ENCODE peak calls at places on chromosomes 5 and 9, in seven cellular contexts. One of them, this sample, is unnamed.

GRCh38 chr5:95081500-95082355 is 203.2 kb downstream of the MCTP1 start:
- DNase-seq in GM23338: peak; percentile 54
- DNase-seq in tibial artery: peak; percentile 49
- DNase-seq in IMR-90: peak; percentile 89
- DNase-seq in fibroblast of lung: peak; percentile 85
- DNase-seq in kidney: peak; percentile 15
- DNase-seq in body of pancreas: no peak
- DNase-seq in this sample: no peak

GRCh38 chr9:10274156-10274555 is 338.6 kb downstream of the PTPRD start:
- DNase-seq in kidney: no peak
- DNase-seq in tibial artery: no peak
- DNase-seq in GM23338: peak; percentile 19
- DNase-seq in fibroblast of lung: no peak
- DNase-seq in body of pancreas: no peak
- DNase-seq in IMR-90: no peak
- DNase-seq in this sample: no peak

GRCh38 chr5:15983392-15983791 is 196.2 kb downstream of the MARCHF11 start:
- DNase-seq in tibial artery: no peak
- DNase-seq in fibroblast of lung: no peak
- DNase-seq in kidney: no peak
- DNase-seq in IMR-90: no peak
- DNase-seq in body of pancreas: no peak
- DNase-seq in GM23338: no peak
- DNase-seq in this sample: no peak

GRCh38 chr9:105425817-105426433 is 21.9 kb upstream of the FSD1L start:
- DNase-seq in GM23338: peak; percentile 33
- DNase-seq in tibial artery: no peak
- DNase-seq in IMR-90: peak; percentile 47
- DNase-seq in body of pancreas: no peak
- DNase-seq in fibroblast of lung: peak; percentile 10
- DNase-seq in kidney: no peak
- DNase-seq in this sample: no peak

GRCh38 chr9:124386201-124386600 is 29.0 kb downstream of the PSMB7 start:
- DNase-seq in fibroblast of lung: no peak
- DNase-seq in GM23338: no peak
- DNase-seq in kidney: no peak
- DNase-seq in IMR-90: peak; percentile 11
- DNase-seq in tibial artery: no peak
- DNase-seq in body of pancreas: no peak
- DNase-seq in this sample: no peak

GRCh38 chr5:139752506-139753350 is 42.9 kb upstream of the PSD2 start:
- DNase-seq in kidney: no peak
- DNase-seq in tibial artery: no peak
- DNase-seq in GM23338: no peak
- DNase-seq in fibroblast of lung: peak; percentile 83
- DNase-seq in body of pancreas: no peak
- DNase-seq in IMR-90: peak; percentile 73
- DNase-seq in this sample: no peak

GRCh38 chr5:171428849-171429542 is 9.5 kb downstream of the FGF18 start:
- DNase-seq in kidney: peak; percentile 39
- DNase-seq in fibroblast of lung: no peak
- DNase-seq in GM23338: no peak
- DNase-seq in IMR-90: no peak
- DNase-seq in tibial artery: peak; percentile 16
- DNase-seq in body of pancreas: no peak
- DNase-seq in this sample: peak; percentile 39

GRCh38 chr9:4828776-4829175 is 36.0 kb downstream of the RCL1 start:
- DNase-seq in fibroblast of lung: peak; percentile 56
- DNase-seq in body of pancreas: no peak
- DNase-seq in IMR-90: peak; percentile 56
- DNase-seq in tibial artery: no peak
- DNase-seq in GM23338: no peak
- DNase-seq in kidney: no peak
- DNase-seq in this sample: no peak

GRCh38 chr5:1725641-1726468 is 73.8 kb downstream of the MRPL36 start:
- DNase-seq in IMR-90: no peak
- DNase-seq in fibroblast of lung: no peak
- DNase-seq in GM23338: peak; percentile 63
- DNase-seq in tibial artery: peak; percentile 14
- DNase-seq in kidney: peak; percentile 54
- DNase-seq in body of pancreas: no peak
- DNase-seq in this sample: peak; percentile 68

GRCh38 chr9:18405240-18405639 is 68.7 kb upstream of the ADAMTSL1 start:
- DNase-seq in tibial artery: no peak
- DNase-seq in IMR-90: no peak
- DNase-seq in body of pancreas: no peak
- DNase-seq in GM23338: no peak
- DNase-seq in fibroblast of lung: peak; percentile 35
- DNase-seq in kidney: no peak
- DNase-seq in this sample: no peak

GRCh38 chr5:54229041-54229780 is 81.2 kb downstream of the ARL15 start:
- DNase-seq in body of pancreas: peak; percentile 81
- DNase-seq in kidney: peak; percentile 79
- DNase-seq in tibial artery: peak; percentile 72
- DNase-seq in fibroblast of lung: peak; percentile 34
- DNase-seq in GM23338: peak; percentile 81
- DNase-seq in IMR-90: peak; percentile 58
- DNase-seq in this sample: no peak

GRCh38 chr9:79764377-79764776 is 192.6 kb downstream of the TLE4 start:
- DNase-seq in IMR-90: peak; percentile 98
- DNase-seq in body of pancreas: no peak
- DNase-seq in tibial artery: peak; percentile 21
- DNase-seq in fibroblast of lung: peak; percentile 98
- DNase-seq in GM23338: no peak
- DNase-seq in kidney: no peak
- DNase-seq in this sample: no peak

GRCh38 chr5:176697929-176698520 is 50.7 kb downstream of the TSPAN17 start:
- DNase-seq in GM23338: peak; percentile 68
- DNase-seq in kidney: no peak
- DNase-seq in body of pancreas: no peak
- DNase-seq in IMR-90: no peak
- DNase-seq in tibial artery: no peak
- DNase-seq in fibroblast of lung: no peak
- DNase-seq in this sample: no peak

GRCh38 chr9:135770771-135771170 is 68.8 kb downstream of the KCNT1 start:
- DNase-seq in body of pancreas: no peak
- DNase-seq in tibial artery: no peak
- DNase-seq in fibroblast of lung: no peak
- DNase-seq in GM23338: no peak
- DNase-seq in IMR-90: no peak
- DNase-seq in kidney: no peak
- DNase-seq in this sample: no peak

GRCh38 chr5:156411-157072 is 34.8 kb upstream of the LRRC14B start:
- DNase-seq in IMR-90: no peak
- DNase-seq in fibroblast of lung: no peak
- DNase-seq in tibial artery: no peak
- DNase-seq in body of pancreas: no peak
- DNase-seq in kidney: peak; percentile 52
- DNase-seq in GM23338: no peak
- DNase-seq in this sample: no peak

GRCh38 chr5:172284275-172284971 is 859 bp upstream of the UBTD2 start:
- DNase-seq in tibial artery: peak; percentile 38
- DNase-seq in GM23338: no peak
- DNase-seq in body of pancreas: no peak
- DNase-seq in IMR-90: no peak
- DNase-seq in kidney: peak; percentile 87
- DNase-seq in fibroblast of lung: peak; percentile 34
- DNase-seq in this sample: peak; percentile 76

GRCh38 chr9:100455470-100455869 is 17.5 kb upstream of the TMEFF1 start:
- DNase-seq in GM23338: no peak
- DNase-seq in IMR-90: peak; percentile 63
- DNase-seq in body of pancreas: no peak
- DNase-seq in fibroblast of lung: peak; percentile 46
- DNase-seq in kidney: no peak
- DNase-seq in tibial artery: no peak
- DNase-seq in this sample: no peak

GRCh38 chr9:97811534-97812246 is 41.3 kb upstream of the FOXE1 start:
- DNase-seq in fibroblast of lung: peak; percentile 71
- DNase-seq in kidney: no peak
- DNase-seq in IMR-90: peak; percentile 63
- DNase-seq in body of pancreas: no peak
- DNase-seq in GM23338: no peak
- DNase-seq in tibial artery: no peak
- DNase-seq in this sample: no peak

GRCh38 chr5:53368966-53369605 is 111.3 kb upstream of the FST start:
- DNase-seq in IMR-90: no peak
- DNase-seq in kidney: no peak
- DNase-seq in fibroblast of lung: no peak
- DNase-seq in tibial artery: no peak
- DNase-seq in body of pancreas: no peak
- DNase-seq in GM23338: no peak
- DNase-seq in this sample: no peak

GRCh38 chr5:159680095-159680494 is 236.2 kb upstream of the ADRA1B start:
- DNase-seq in body of pancreas: no peak
- DNase-seq in IMR-90: no peak
- DNase-seq in GM23338: peak; percentile 26
- DNase-seq in tibial artery: no peak
- DNase-seq in fibroblast of lung: peak; percentile 7
- DNase-seq in kidney: no peak
- DNase-seq in this sample: no peak

GRCh38 chr5:43631182-43631910 is 28.4 kb downstream of the NNT start:
- DNase-seq in IMR-90: peak; percentile 87
- DNase-seq in body of pancreas: peak; percentile 63
- DNase-seq in fibroblast of lung: peak; percentile 73
- DNase-seq in GM23338: peak; percentile 98
- DNase-seq in tibial artery: peak; percentile 38
- DNase-seq in kidney: no peak
- DNase-seq in this sample: no peak

GRCh38 chr5:92687793-92688467 is 893.1 kb downstream of the NR2F1-AS1 start:
- DNase-seq in IMR-90: peak; percentile 78
- DNase-seq in kidney: no peak
- DNase-seq in body of pancreas: no peak
- DNase-seq in fibroblast of lung: peak; percentile 68
- DNase-seq in GM23338: peak; percentile 41
- DNase-seq in tibial artery: no peak
- DNase-seq in this sample: no peak

GRCh38 chr5:12679731-12680130 is 775.5 kb upstream of the CTNND2 start:
- DNase-seq in body of pancreas: no peak
- DNase-seq in GM23338: no peak
- DNase-seq in fibroblast of lung: no peak
- DNase-seq in tibial artery: no peak
- DNase-seq in IMR-90: no peak
- DNase-seq in kidney: no peak
- DNase-seq in this sample: no peak

DNA sequence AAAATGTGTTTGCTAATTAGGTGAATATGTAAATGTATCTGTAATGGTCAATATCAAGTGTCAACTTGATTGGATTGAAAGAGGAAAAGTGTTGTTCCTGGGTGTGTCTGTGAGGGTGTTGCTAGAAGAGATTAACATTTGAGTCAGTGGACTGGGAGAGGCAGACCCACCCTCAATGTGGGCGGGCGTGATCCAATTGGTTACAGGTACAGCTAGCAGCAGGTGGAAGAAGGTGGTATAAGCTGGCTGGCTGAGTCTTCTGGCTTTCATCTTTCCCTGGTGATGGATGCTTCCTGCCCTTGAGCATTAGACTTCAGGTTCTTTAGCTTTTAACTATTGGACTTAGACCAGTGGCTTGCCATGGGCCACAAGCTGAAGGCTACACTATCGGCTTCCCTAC is 779.0 kb upstream of the CTNND2 start:
- DNase-seq in IMR-90: no peak
- DNase-seq in body of pancreas: no peak
- DNase-seq in fibroblast of lung: no peak
- DNase-seq in kidney: no peak
- DNase-seq in GM23338: no peak
- DNase-seq in tibial artery: no peak
- DNase-seq in this sample: no peak
- TF ChIP-seq CTCF in IMR-90: no peak
- TF ChIP-seq CTCF in body of pancreas: no peak
- TF ChIP-seq CTCF in fibroblast of lung: no peak
- TF ChIP-seq CTCF in kidney: no peak
- TF ChIP-seq CTCF in GM23338: no peak
- TF ChIP-seq CTCF in tibial artery: no peak
- TF ChIP-seq CTCF in this sample: no peak

GRCh38 chr9:129323999-129324553 is 146.0 kb upstream of the IER5L start:
- DNase-seq in kidney: peak; percentile 71
- DNase-seq in tibial artery: peak; percentile 19
- DNase-seq in IMR-90: no peak
- DNase-seq in fibroblast of lung: no peak
- DNase-seq in body of pancreas: no peak
- DNase-seq in GM23338: no peak
- DNase-seq in this sample: peak; percentile 33
- H3K27ac ChIP-seq in kidney: peak overlapping the region; percentile 74
- H3K27ac ChIP-seq in tibial artery: peak overlapping the region; percentile 90
- H3K27ac ChIP-seq in IMR-90: no peak overlapping the region
- H3K27ac ChIP-seq in fibroblast of lung: no peak overlapping the region
- H3K27ac ChIP-seq in body of pancreas: no peak overlapping the region
- H3K27ac ChIP-seq in GM23338: no peak overlapping the region
- H3K27ac ChIP-seq in this sample: no peak overlapping the region

GRCh38 chr9:131469369-131469768 is 33.3 kb upstream of the POMT1 start:
- DNase-seq in IMR-90: no peak
- DNase-seq in GM23338: no peak
- DNase-seq in fibroblast of lung: no peak
- DNase-seq in body of pancreas: no peak
- DNase-seq in tibial artery: no peak
- DNase-seq in kidney: no peak
- DNase-seq in this sample: peak; percentile 25
- H3K36me3 ChIP-seq in IMR-90: peaks cover 74% of the 10 kb centered on the region
- H3K36me3 ChIP-seq in GM23338: peaks cover 91% of the 10 kb centered on the region
- H3K36me3 ChIP-seq in fibroblast of lung: peaks cover 34% of the 10 kb centered on the region
- H3K36me3 ChIP-seq in body of pancreas: peaks cover 70% of the 10 kb centered on the region
- H3K36me3 ChIP-seq in tibial artery: peaks cover 100% of the 10 kb centered on the region
- H3K36me3 ChIP-seq in kidney: peaks cover 64% of the 10 kb centered on the region
- H3K36me3 ChIP-seq in this sample: peaks cover 98% of the 10 kb centered on the region

DNA sequence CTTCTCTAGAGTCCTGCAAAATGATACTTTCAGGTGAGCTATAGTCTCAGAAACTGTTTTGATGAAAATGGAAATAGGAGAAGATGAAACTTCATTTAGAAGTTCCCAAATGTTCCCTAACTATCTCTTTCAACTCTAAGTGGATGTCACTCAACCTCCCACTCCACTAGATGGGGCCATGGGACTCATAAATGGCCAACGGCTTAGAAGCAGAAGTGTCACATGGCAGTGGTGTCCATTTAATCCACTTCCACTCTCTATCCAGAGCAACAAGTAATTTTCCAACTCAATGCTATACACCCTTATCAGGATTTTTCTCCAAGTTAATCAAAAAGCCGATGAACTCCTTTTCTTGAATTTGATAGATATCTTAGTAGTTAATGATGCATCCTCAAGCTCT is 295.7 kb downstream of the EDIL3 start:
- DNase-seq in GM23338: peak; percentile 19
- DNase-seq in fibroblast of lung: peak; percentile 34
- DNase-seq in tibial artery: no peak
- DNase-seq in body of pancreas: no peak
- DNase-seq in IMR-90: peak; percentile 44
- DNase-seq in kidney: no peak
- DNase-seq in this sample: no peak
- TF ChIP-seq CTCF in GM23338: peak; percentile 71
- TF ChIP-seq CTCF in fibroblast of lung: peak; percentile 22
- TF ChIP-seq CTCF in tibial artery: no peak
- TF ChIP-seq CTCF in body of pancreas: no peak
- TF ChIP-seq CTCF in IMR-90: peak; percentile 48
- TF ChIP-seq CTCF in kidney: no peak
- TF ChIP-seq CTCF in this sample: peak; percentile 43

GRCh38 chr5:6831678-6832077 is 118.4 kb downstream of the TENT4A start:
- DNase-seq in GM23338: no peak
- DNase-seq in kidney: no peak
- DNase-seq in fibroblast of lung: no peak
- DNase-seq in body of pancreas: no peak
- DNase-seq in tibial artery: no peak
- DNase-seq in IMR-90: no peak
- DNase-seq in this sample: no peak
- H3K27ac ChIP-seq in GM23338: no peak overlapping the region
- H3K27ac ChIP-seq in kidney: no peak overlapping the region
- H3K27ac ChIP-seq in fibroblast of lung: no peak overlapping the region
- H3K27ac ChIP-seq in body of pancreas: no peak overlapping the region
- H3K27ac ChIP-seq in tibial artery: no peak overlapping the region
- H3K27ac ChIP-seq in IMR-90: no peak overlapping the region
- H3K27ac ChIP-seq in this sample: no peak overlapping the region

This sample was measured in RWPE2.